ENCODE peak calls at places on chromosomes 13 and 19, in five cellular contexts. P is HepG2, G is K562, A is IMR-90, N is SK-N-SH. X is an unnamed sample.

GRCh38 chr13:20247403-20247802 is 15.3 kb upstream of the GJB6 start:
- DNase-seq in N (no peak), P (no peak), G (no peak), A (no peak), X (no peak)

GRCh38 chr13:95494082-95494681 is 58.3 kb upstream of the CLDN10 start:
- DNase-seq in N (peak; percentile 62), G (peak; percentile 62), A (peak; percentile 62), P (peak; percentile 55), X (no peak)

GRCh38 chr13:50805805-50806204 is 37.7 kb downstream of the DLEU7 start:
- DNase-seq in G (no peak), A (peak; percentile 1), P (peak; percentile 5), N (no peak), X (no peak)

GRCh38 chr19:51296331-51297093 is 14.9 kb upstream of the IGLON5 start:
- DNase-seq in N (peak; percentile 58), P (peak; percentile 23), G (peak; percentile 41), A (no peak), X (no peak)

GRCh38 chr13:26760835-26761582 is 423 bp upstream of the GPR12 start:
- DNase-seq in A (no peak), G (no peak), P (no peak), N (peak; percentile 71), X (no peak)

GRCh38 chr19:6739884-6740588 is 556 bp downstream of the TRIP10 start:
- DNase-seq in N (peak; percentile 78), A (no peak), G (peak; percentile 85), P (no peak), X (no peak)

GRCh38 chr13:46909037-46909436 is 12.2 kb upstream of the HTR2A start:
- DNase-seq in A (no peak), N (no peak), G (no peak), P (no peak), X (no peak)

GRCh38 chr19:30481823-30482222 is 109.6 kb downstream of the ZNF536 start:
- DNase-seq in A (no peak), N (no peak), G (no peak), P (no peak), X (no peak)

GRCh38 chr19:16259385-16260159 is 61.9 kb downstream of the AP1M1 start:
- DNase-seq in N (no peak), A (no peak), P (no peak), G (no peak), X (peak; percentile 52)

GRCh38 chr13:106349080-106349841 is 186.2 kb downstream of the EFNB2 start:
- DNase-seq in N (peak; percentile 43), G (no peak), A (peak; percentile 34), P (no peak), X (no peak)

GRCh38 chr19:54011507-54012211 is 20.2 kb downstream of the CACNG6 start:
- DNase-seq in A (no peak), G (no peak), P (no peak), N (no peak), X (no peak)

GRCh38 chr19:12783849-12784393 is 7.4 kb upstream of the JUNB start:
- DNase-seq in A (no peak), P (peak; percentile 45), G (peak; percentile 68), N (no peak), X (no peak)

GRCh38 chr13:35621989-35622388 is 145.5 kb upstream of the MAB21L1 start:
- DNase-seq in A (peak; percentile 2), P (no peak), G (no peak), N (no peak), X (no peak)

GRCh38 chr13:42011601-42012401 is 36.6 kb upstream of the DGKH start:
- DNase-seq in G (peak; percentile 33), P (no peak), N (no peak), A (no peak), X (no peak)

GRCh38 chr19:54136086-54136863 is 1.3 kb upstream of the CNOT3 start:
- DNase-seq in P (no peak), A (peak; percentile 16), G (no peak), N (peak; percentile 50), X (no peak)

GRCh38 chr13:42553098-42554046 is 20.6 kb upstream of the TNFSF11 start:
- DNase-seq in P (no peak), A (peak; percentile 63), G (no peak), N (no peak), X (no peak)

GRCh38 chr13:52862358-52863206 is 14.1 kb upstream of the PCDH8 start:
- DNase-seq in P (peak; percentile 5), G (peak; percentile 36), A (no peak), N (peak; percentile 59), X (no peak)

GRCh38 chr13:99893567-99893966 is 78.0 kb downstream of the ZIC5 start:
- DNase-seq in N (no peak), P (no peak), A (no peak), G (no peak), X (no peak)

GRCh38 chr13:106102776-106103175 is 432.7 kb downstream of the EFNB2 start:
- DNase-seq in A (no peak), N (no peak), G (no peak), P (no peak), X (no peak)

GRCh38 chr19:44542671-44543070 is 13.2 kb upstream of the CEACAM20 start:
- DNase-seq in P (no peak), A (no peak), N (no peak), G (no peak), X (no peak)

GRCh38 chr13:59710995-59711701 is 452.6 kb downstream of the DIAPH3 start:
- DNase-seq in N (no peak), A (no peak), P (no peak), G (no peak), X (no peak)

GRCh38 chr19:12694641-12695040 is 1.8 kb downstream of the FBXW9 start:
- DNase-seq in G (no peak), A (no peak), N (no peak), P (no peak), X (no peak)

GRCh38 chr19:860481-861098 is 1.1 kb downstream of the CFD start:
- DNase-seq in G (peak; percentile 94), N (peak; percentile 83), P (peak; percentile 53), A (peak; percentile 75), X (no peak)

GRCh38 chr13:23289917-23290357 is 109.2 kb downstream of the SGCG start:
- DNase-seq in A (peak; percentile 47), P (no peak), N (peak; percentile 10), G (peak; percentile 0), X (no peak)

GRCh38 chr19:45990113-45990728 is 5.0 kb upstream of the CCDC61 start:
- DNase-seq in N (no peak), P (no peak), A (no peak), G (no peak), X (no peak)

DNA sequence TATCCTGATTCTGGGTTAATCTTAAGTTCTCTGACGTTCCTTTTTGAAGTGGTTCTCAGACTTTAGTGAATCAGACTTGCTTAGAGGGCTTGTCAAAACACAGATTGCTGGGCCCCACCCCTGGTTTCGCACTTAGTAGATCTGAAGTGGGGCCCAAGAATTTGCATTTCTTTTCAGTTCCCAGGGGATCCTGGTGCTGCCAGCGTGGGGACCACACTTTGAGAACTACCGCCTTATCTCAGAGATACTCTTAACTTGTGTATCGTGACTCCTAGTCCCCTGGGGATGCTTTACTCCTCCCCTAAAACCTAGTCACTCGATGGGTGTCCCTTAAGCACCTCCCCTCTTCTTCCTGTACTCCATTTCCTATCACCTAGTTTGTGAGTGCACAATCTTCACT is 5.6 kb downstream of the KRTDAP start:
- DNase-seq in P (no peak), N (no peak), A (no peak), G (no peak), X (peak; percentile 85)
- TF ChIP-seq RFX5 in P (no peak), N (no peak), A (no peak), G (no peak), X (no peak)

GRCh38 chr19:4051175-4052101 is 15.3 kb downstream of the ZBTB7A start:
- DNase-seq in N (no peak), A (peak; percentile 55), G (no peak), P (peak; percentile 44), X (no peak)
- TF ChIP-seq MXI1 in N (no peak), A (no peak), G (no peak), P (no peak), X (no peak)

GRCh38 chr19:23287620-23288019 is 37.4 kb upstream of the ZNF724 start:
- DNase-seq in A (no peak), P (no peak), G (no peak), N (no peak), X (no peak)

GRCh38 chr19:23285948-23286347 is 35.8 kb upstream of the ZNF724 start:
- DNase-seq in P (no peak), N (no peak), G (no peak), A (no peak), X (no peak)

GRCh38 chr19:23281663-23282276 is 31.6 kb upstream of the ZNF724 start:
- DNase-seq in P (peak; percentile 66), N (no peak), A (no peak), G (no peak), X (no peak)

GRCh38 chr19:23286477-23286876 is 36.3 kb upstream of the ZNF724 start:
- DNase-seq in G (no peak), N (peak; percentile 26), P (no peak), A (no peak), X (no peak)

DNA sequence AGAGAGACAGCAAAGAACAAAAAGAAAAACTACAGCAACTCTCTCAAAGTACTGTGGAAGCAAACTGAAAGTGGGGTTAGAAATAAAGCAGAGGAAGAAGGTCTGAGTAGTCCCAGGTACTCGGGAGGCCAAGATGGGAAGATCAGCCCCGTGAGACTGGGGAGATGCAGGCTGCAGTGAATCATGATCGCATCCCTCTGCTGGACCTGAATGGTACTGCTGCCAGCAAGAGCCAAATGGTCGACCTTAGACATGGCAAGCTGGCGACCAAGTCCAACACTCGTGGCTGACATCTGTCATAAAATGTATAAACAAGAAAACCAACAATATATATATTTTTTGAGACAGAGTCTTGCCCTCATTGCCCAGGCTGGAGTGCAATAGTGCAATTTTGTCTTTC is 33.7 kb upstream of the ZNF724 start:
- DNase-seq in G (peak; percentile 40), A (peak; percentile 30), N (peak; percentile 67), P (peak; percentile 54), X (no peak)
- TF ChIP-seq RFX5 in G (no peak), A (no peak), N (no peak), P (no peak), X (no peak)

DNA sequence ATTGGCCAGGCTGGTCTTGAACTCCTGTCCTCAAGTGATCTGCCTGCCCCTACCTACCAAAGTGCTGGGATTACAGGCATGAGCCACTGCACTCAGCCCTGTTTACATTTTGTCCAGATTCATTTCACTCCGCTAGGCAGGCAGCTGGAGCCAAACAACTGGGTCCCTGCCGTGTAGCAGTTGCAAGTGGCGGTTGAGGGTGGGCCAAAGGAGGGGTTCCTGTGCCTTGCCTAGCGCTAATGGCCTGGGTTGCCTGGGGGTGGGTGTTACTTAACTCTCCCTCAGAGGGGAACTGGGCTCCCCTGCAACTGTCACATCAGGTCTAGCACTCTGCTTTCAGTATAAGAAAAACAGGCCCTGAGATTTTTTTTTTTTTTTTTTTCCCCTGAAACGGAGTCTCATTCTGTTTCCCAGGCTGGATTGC is 7.4 kb downstream of the ACP5 start:
- DNase-seq in A (no peak), P (no peak), G (no peak), N (peak; percentile 52), X (no peak)
- TF ChIP-seq MXI1 in A (no peak), P (no peak), G (no peak), N (no peak), X (no peak)